ENCODE peak calls at places on chromosomes 11 and 22, in four cellular contexts. One of them, this sample, is unnamed.

GRCh38 chr11:35786918-35787557 is 124.5 kb downstream of the TRIM44 start:
- DNase-seq in foreskin keratinocyte: no peak
- DNase-seq in mammary epithelial cell: no peak
- DNase-seq in fibroblast of lung: peak; percentile 40
- DNase-seq in this sample: no peak

GRCh38 chr11:2693271-2693833 is 6.4 kb downstream of the KCNQ1OT1 start:
- DNase-seq in foreskin keratinocyte: no peak
- DNase-seq in mammary epithelial cell: no peak
- DNase-seq in fibroblast of lung: no peak
- DNase-seq in this sample: no peak

GRCh38 chr11:2681408-2682145 is 18.2 kb downstream of the KCNQ1OT1 start:
- DNase-seq in foreskin keratinocyte: no peak
- DNase-seq in mammary epithelial cell: no peak
- DNase-seq in fibroblast of lung: no peak
- DNase-seq in this sample: no peak

GRCh38 chr22:17744430-17744829 is 29.8 kb downstream of the BID start:
- DNase-seq in foreskin keratinocyte: no peak
- DNase-seq in mammary epithelial cell: no peak
- DNase-seq in fibroblast of lung: no peak
- DNase-seq in this sample: no peak

GRCh38 chr22:40325315-40325714 is 21.0 kb upstream of the ADSL start:
- DNase-seq in foreskin keratinocyte: no peak
- DNase-seq in mammary epithelial cell: no peak
- DNase-seq in fibroblast of lung: no peak
- DNase-seq in this sample: no peak

GRCh38 chr11:46363031-46363407 is 15.8 kb downstream of the DGKZ start:
- DNase-seq in foreskin keratinocyte: no peak
- DNase-seq in mammary epithelial cell: peak; percentile 79
- DNase-seq in fibroblast of lung: peak; percentile 74
- DNase-seq in this sample: peak; percentile 63

GRCh38 chr11:69888671-69889076 is 69.5 kb upstream of the FGF3 start:
- DNase-seq in foreskin keratinocyte: peak; percentile 14
- DNase-seq in mammary epithelial cell: peak; percentile 48
- DNase-seq in fibroblast of lung: peak; percentile 29
- DNase-seq in this sample: peak; percentile 78

GRCh38 chr22:44351685-44352377 is 39.1 kb upstream of the SHISAL1 start:
- DNase-seq in foreskin keratinocyte: peak; percentile 73
- DNase-seq in mammary epithelial cell: peak; percentile 92
- DNase-seq in fibroblast of lung: peak; percentile 94
- DNase-seq in this sample: peak; percentile 76

GRCh38 chr11:47499614-47500013 is 50.7 kb upstream of the RAPSN start:
- DNase-seq in foreskin keratinocyte: no peak
- DNase-seq in mammary epithelial cell: no peak
- DNase-seq in fibroblast of lung: no peak
- DNase-seq in this sample: no peak

GRCh38 chr11:118194835-118195627 is 18.6 kb upstream of the SCN2B start:
- DNase-seq in foreskin keratinocyte: peak; percentile 80
- DNase-seq in mammary epithelial cell: peak; percentile 89
- DNase-seq in fibroblast of lung: peak; percentile 65
- DNase-seq in this sample: peak; percentile 86

GRCh38 chr11:31813961-31814868 is 3.1 kb upstream of the PAX6 start:
- DNase-seq in foreskin keratinocyte: no peak
- DNase-seq in mammary epithelial cell: no peak
- DNase-seq in fibroblast of lung: peak; percentile 44
- DNase-seq in this sample: no peak

GRCh38 chr11:92811341-92811740 is 158.1 kb upstream of the MTNR1B start:
- DNase-seq in foreskin keratinocyte: peak; percentile 65
- DNase-seq in mammary epithelial cell: peak; percentile 66
- DNase-seq in fibroblast of lung: peak; percentile 29
- DNase-seq in this sample: peak; percentile 9

GRCh38 chr11:78000193-78000592 is 5.7 kb upstream of the INTS4 start:
- DNase-seq in foreskin keratinocyte: peak; percentile 28
- DNase-seq in mammary epithelial cell: peak; percentile 48
- DNase-seq in fibroblast of lung: peak; percentile 70
- DNase-seq in this sample: peak; percentile 51

GRCh38 chr11:61429346-61429690 is 457 bp downstream of the CPSF7 start:
- DNase-seq in foreskin keratinocyte: no peak
- DNase-seq in mammary epithelial cell: peak; percentile 46
- DNase-seq in fibroblast of lung: peak; percentile 46
- DNase-seq in this sample: peak; percentile 63

GRCh38 chr11:77642228-77642627 is 4.6 kb upstream of the CLNS1A start:
- DNase-seq in foreskin keratinocyte: no peak
- DNase-seq in mammary epithelial cell: no peak
- DNase-seq in fibroblast of lung: no peak
- DNase-seq in this sample: no peak

GRCh38 chr11:12523180-12523924 is 146.0 kb downstream of the PARVA start:
- DNase-seq in foreskin keratinocyte: no peak
- DNase-seq in mammary epithelial cell: no peak
- DNase-seq in fibroblast of lung: no peak
- DNase-seq in this sample: no peak
- TF ChIP-seq CTCF in foreskin keratinocyte: no peak
- TF ChIP-seq CTCF in mammary epithelial cell: no peak
- TF ChIP-seq CTCF in fibroblast of lung: no peak
- TF ChIP-seq CTCF in this sample: no peak

GRCh38 chr11:76597533-76598425 is 72.8 kb downstream of the LRRC32 start:
- DNase-seq in foreskin keratinocyte: no peak
- DNase-seq in mammary epithelial cell: no peak
- DNase-seq in fibroblast of lung: no peak
- DNase-seq in this sample: no peak

GRCh38 chr11:76598426-76598839 is 72.1 kb downstream of the LRRC32 start:
- DNase-seq in foreskin keratinocyte: no peak
- DNase-seq in mammary epithelial cell: no peak
- DNase-seq in fibroblast of lung: peak; percentile 51
- DNase-seq in this sample: no peak

GRCh38 chr11:76601272-76601671 is 69.3 kb downstream of the LRRC32 start:
- DNase-seq in foreskin keratinocyte: no peak
- DNase-seq in mammary epithelial cell: no peak
- DNase-seq in fibroblast of lung: no peak
- DNase-seq in this sample: no peak

GRCh38 chr11:76600124-76600655 is 70.4 kb downstream of the LRRC32 start:
- DNase-seq in foreskin keratinocyte: no peak
- DNase-seq in mammary epithelial cell: no peak
- DNase-seq in fibroblast of lung: no peak
- DNase-seq in this sample: no peak

DNA sequence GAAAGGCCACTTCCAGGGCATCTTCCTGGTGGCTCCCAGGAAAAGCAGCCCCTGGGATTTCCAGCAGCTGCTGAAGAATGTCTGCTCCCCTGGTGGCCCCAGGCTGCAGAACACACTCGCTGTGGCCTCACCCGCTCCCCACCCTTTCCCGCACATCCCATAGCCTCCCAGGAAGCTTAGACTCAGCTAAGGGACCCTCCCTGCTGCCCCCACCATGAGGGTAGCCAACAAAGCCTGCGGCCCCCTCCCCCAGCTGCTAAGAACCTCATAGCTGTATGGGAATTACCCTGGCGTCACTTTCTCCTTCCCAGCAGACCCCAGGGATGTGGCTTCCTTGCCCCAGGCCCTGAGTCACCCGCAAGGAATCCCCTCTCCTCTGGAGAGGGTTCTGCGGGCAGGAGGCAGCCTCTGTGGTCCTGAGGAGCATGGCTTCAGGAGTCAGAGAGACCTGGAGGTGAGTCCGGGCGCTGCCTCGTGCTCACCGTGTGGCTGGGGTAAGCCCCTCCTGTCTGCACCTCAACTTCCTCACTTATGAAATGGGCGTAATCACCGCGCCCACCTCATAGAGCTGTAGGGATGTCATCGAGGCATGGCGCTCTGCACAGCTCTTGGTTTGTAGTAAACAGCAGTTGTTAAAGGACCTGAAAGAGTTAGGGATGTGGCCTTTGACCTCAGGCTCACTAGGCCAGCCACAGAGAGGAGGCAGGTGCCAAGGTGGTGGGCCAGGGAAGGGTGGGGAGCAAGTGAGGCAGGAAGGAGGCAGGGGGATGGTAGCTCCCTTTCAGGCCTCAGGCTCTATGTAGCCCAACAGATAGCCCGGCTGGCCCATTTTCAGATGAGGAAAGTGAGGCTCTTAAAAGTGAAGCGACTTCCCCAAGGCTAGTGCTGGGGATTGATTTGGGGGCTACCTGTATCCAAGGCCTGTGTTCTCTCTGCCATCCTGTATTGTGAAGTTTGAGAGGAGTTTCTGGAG is 71.2 kb downstream of the LRRC32 start:
- DNase-seq in foreskin keratinocyte: no peak
- DNase-seq in mammary epithelial cell: no peak
- DNase-seq in fibroblast of lung: peak; percentile 84
- DNase-seq in this sample: no peak
- H3K27ac ChIP-seq in foreskin keratinocyte: no peak overlapping the region
- H3K27ac ChIP-seq in mammary epithelial cell: no peak overlapping the region
- H3K27ac ChIP-seq in fibroblast of lung: no peak overlapping the region
- H3K27ac ChIP-seq in this sample: no peak overlapping the region

GRCh38 chr11:20134991-20135736 is 25.1 kb downstream of the DBX1 start:
- DNase-seq in foreskin keratinocyte: no peak
- DNase-seq in mammary epithelial cell: no peak
- DNase-seq in fibroblast of lung: no peak
- DNase-seq in this sample: no peak
- TF ChIP-seq CTCF in foreskin keratinocyte: no peak
- TF ChIP-seq CTCF in mammary epithelial cell: no peak
- TF ChIP-seq CTCF in fibroblast of lung: no peak
- TF ChIP-seq CTCF in this sample: no peak

DNA sequence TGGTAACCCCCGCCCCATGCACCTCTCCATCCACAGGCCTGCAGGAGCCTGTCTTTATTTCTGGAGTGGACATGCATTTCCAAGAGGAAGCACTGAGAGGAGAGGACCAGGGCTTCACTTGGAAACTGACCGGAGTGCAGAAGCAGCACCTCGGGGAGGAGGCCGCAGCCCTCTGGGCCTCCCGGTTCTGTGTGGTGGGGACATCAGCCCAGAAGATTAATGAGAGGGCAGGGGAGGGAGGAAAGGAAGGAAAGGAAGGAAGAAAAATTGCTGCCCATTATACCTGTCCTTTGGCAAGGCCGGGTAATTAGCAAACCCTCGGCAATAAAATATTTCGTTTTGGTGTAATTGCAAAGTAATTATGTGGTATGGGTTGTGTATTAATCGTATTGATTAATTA is 97.0 kb downstream of the TP53I11 start:
- DNase-seq in foreskin keratinocyte: no peak
- DNase-seq in mammary epithelial cell: no peak
- DNase-seq in fibroblast of lung: no peak
- DNase-seq in this sample: no peak
- H3K27ac ChIP-seq in foreskin keratinocyte: no peak overlapping the region
- H3K27ac ChIP-seq in mammary epithelial cell: no peak overlapping the region
- H3K27ac ChIP-seq in fibroblast of lung: no peak overlapping the region
- H3K27ac ChIP-seq in this sample: no peak overlapping the region

GRCh38 chr22:20858615-20859416 is at the start of the genes PI4KA and SNAP29:
- DNase-seq in foreskin keratinocyte: peak; percentile 84
- DNase-seq in mammary epithelial cell: peak; percentile 98
- DNase-seq in fibroblast of lung: peak; percentile 98
- DNase-seq in this sample: peak; percentile 94
- TF ChIP-seq CTCF in foreskin keratinocyte: no peak
- TF ChIP-seq CTCF in mammary epithelial cell: no peak
- TF ChIP-seq CTCF in fibroblast of lung: no peak
- TF ChIP-seq CTCF in this sample: no peak

GRCh38 chr11:1574256-1575242 is 2.5 kb upstream of the DUSP8 start:
- DNase-seq in foreskin keratinocyte: no peak
- DNase-seq in mammary epithelial cell: peak; percentile 24
- DNase-seq in fibroblast of lung: peak; percentile 16
- DNase-seq in this sample: peak; percentile 51

GRCh38 chr11:1573077-1573846 is 1.2 kb upstream of the DUSP8 start:
- DNase-seq in foreskin keratinocyte: no peak
- DNase-seq in mammary epithelial cell: no peak
- DNase-seq in fibroblast of lung: no peak
- DNase-seq in this sample: no peak

GRCh38 chr11:1571760-1572199 is 291 bp downstream of the DUSP8 start:
- DNase-seq in foreskin keratinocyte: no peak
- DNase-seq in mammary epithelial cell: no peak
- DNase-seq in fibroblast of lung: no peak
- DNase-seq in this sample: no peak

GRCh38 chr11:1572200-1573076 is at the start of gene DUSP8:
- DNase-seq in foreskin keratinocyte: peak; percentile 42
- DNase-seq in mammary epithelial cell: peak; percentile 83
- DNase-seq in fibroblast of lung: peak; percentile 74
- DNase-seq in this sample: peak; percentile 96

GRCh38 chr11:1573847-1574255 is 1.8 kb upstream of the DUSP8 start:
- DNase-seq in foreskin keratinocyte: no peak
- DNase-seq in mammary epithelial cell: peak; percentile 23
- DNase-seq in fibroblast of lung: no peak
- DNase-seq in this sample: no peak
- H3K27ac ChIP-seq in foreskin keratinocyte: no peak overlapping the region
- H3K27ac ChIP-seq in mammary epithelial cell: no peak overlapping the region
- H3K27ac ChIP-seq in fibroblast of lung: no peak overlapping the region
- H3K27ac ChIP-seq in this sample: peak overlapping the region; percentile 13

This sample was measured in RWPE1.